ENCODE peak calls at places on chromosomes 12 and 14, in eight cellular contexts. N, A, T, Y, K, V, B and Q are unnamed samples.

GRCh38 chr12:3975652-3976051 is 102.5 kb upstream of the PARP11 start:
- DNase-seq in Y (no peak), T (no peak), V (no peak), N (no peak), K (no peak), B (no peak), A (no peak), Q (no peak)

GRCh38 chr12:91846466-91847055 is 299.1 kb downstream of the BTG1 start:
- DNase-seq in N (no peak), T (no peak), Y (no peak), K (no peak), B (no peak), V (no peak), A (no peak), Q (no peak)

GRCh38 chr14:95523818-95524448 is 7.5 kb upstream of the SYNE3 start:
- DNase-seq in T (no peak), V (peak), N (no peak), A (peak), B (no peak), Y (no peak), K (peak), Q (peak)

GRCh38 chr12:86521870-86522269 is 265.7 kb upstream of the MGAT4C start:
- DNase-seq in Y (no peak), T (no peak), A (no peak), K (no peak), V (no peak), B (no peak), N (no peak), Q (no peak)

GRCh38 chr12:33605776-33606175 is 166.2 kb upstream of the SYT10 start:
- DNase-seq in A (no peak), T (no peak), B (no peak), K (no peak), V (peak), N (no peak), Y (no peak), Q (no peak)

GRCh38 chr12:59929091-59929490 is 333.3 kb downstream of the SLC16A7 start:
- DNase-seq in K (peak), N (no peak), Y (no peak), V (no peak), A (peak), B (no peak), T (no peak), Q (no peak)

GRCh38 chr14:35390577-35391387 is 13.8 kb downstream of the NFKBIA start:
- DNase-seq in T (no peak), N (no peak), Y (no peak), B (no peak), V (no peak), A (no peak), K (peak), Q (no peak)

GRCh38 chr12:115337693-115338543 is 653.9 kb upstream of the TBX3 start:
- DNase-seq in B (peak), K (peak), A (peak), Y (peak), V (peak), N (no peak), T (no peak), Q (peak)

GRCh38 chr12:132438139-132438700 is 51.7 kb upstream of the FBRSL1 start:
- DNase-seq in Y (no peak), V (no peak), N (no peak), K (no peak), A (no peak), T (no peak), B (no peak), Q (no peak)

GRCh38 chr12:132289356-132290202 is 39.8 kb downstream of the GALNT9 start:
- DNase-seq in A (no peak), B (no peak), N (no peak), V (no peak), K (no peak), Y (no peak), T (no peak), Q (no peak)

GRCh38 chr12:92551853-92552397 is 150.9 kb upstream of the PLEKHG7 start:
- DNase-seq in B (no peak), T (no peak), K (peak), N (peak), V (no peak), A (no peak), Y (no peak), Q (no peak)

GRCh38 chr12:64780531-64781373 is 21.5 kb upstream of the GNS start:
- DNase-seq in A (no peak), T (peak), B (no peak), V (no peak), N (peak), Y (no peak), K (no peak), Q (no peak)

GRCh38 chr14:93025055-93025454 is 90.7 kb downstream of the ITPK1 start:
- DNase-seq in V (no peak), B (no peak), K (no peak), A (no peak), T (no peak), Y (no peak), N (no peak), Q (no peak)

GRCh38 chr12:65537978-65538377 is 259.5 kb downstream of the MSRB3 start:
- DNase-seq in A (no peak), T (no peak), V (no peak), Y (no peak), N (no peak), K (no peak), B (no peak), Q (no peak)

GRCh38 chr12:109947511-109947910 is 47.4 kb downstream of the TCHP start:
- DNase-seq in Y (no peak), A (peak), N (no peak), V (no peak), B (no peak), T (no peak), K (peak), Q (no peak)

GRCh38 chr12:47302111-47302597 is 222.4 kb upstream of the AMIGO2 start:
- DNase-seq in T (no peak), K (no peak), B (no peak), V (no peak), N (peak), Y (no peak), A (no peak), Q (no peak)

GRCh38 chr14:106141242-106142220 is 615.1 kb downstream of the TMEM121 start:
- DNase-seq in Y (no peak), B (no peak), T (no peak), K (no peak), A (no peak), N (peak), V (no peak), Q (no peak)
- TF ChIP-seq CTCF in Y (peak), B (no peak), T (no peak), K (no peak), A (no peak), N (peak), V (peak), Q (no peak)

GRCh38 chr12:113048716-113049127 is 7.8 kb upstream of the DTX1 start:
- DNase-seq in N (peak), Y (peak), T (no peak), V (peak), B (peak), K (peak), A (peak), Q (no peak)
- TF ChIP-seq CTCF in N (peak), Y (peak), T (peak), V (peak), B (peak), K (peak), A (peak), Q (peak)

DNA sequence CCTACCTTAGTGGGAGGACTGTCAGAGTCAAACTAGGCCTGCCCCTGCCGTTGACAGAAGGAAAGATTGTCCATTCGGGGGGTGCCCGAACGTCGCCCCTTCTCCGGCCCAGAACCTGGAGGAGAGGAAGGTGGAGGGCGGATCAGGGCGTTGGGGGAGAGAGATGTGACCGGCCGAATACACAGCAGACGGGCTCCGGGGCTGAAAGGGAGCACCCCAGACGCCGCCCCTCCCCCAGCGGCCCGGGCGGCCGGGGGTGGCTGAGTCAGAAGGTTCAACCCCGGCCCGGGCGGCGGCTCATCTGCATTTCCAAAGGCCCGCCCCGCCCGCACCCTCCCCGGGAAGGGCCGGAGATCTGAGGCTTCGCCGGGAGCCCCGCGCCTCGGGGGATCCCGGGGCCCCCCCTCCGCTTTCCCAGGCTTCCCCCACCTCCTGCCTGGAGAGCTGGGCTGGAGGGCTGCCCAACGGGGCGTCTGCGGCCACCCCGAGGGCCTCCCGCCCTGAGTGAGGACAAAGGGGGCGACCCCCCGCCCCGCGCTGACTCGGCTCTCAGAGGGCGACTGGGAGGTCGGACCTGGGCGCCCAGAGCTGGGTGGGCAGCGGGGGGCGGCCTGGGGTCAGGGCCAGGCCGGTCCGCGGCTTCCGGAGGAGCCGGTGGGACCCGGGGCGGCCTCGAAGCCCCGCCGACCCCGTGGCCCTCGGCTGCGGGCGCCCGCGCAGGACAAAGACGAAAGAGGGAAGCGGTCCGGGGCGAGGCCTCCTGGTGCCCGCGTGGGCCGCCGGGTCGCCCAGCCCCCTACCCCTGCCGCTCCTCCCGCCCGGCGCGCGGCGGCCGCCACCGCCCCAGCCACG is 3.7 kb upstream of the SETD1B start:
- DNase-seq in A (peak), B (peak), T (peak), K (peak), Y (no peak), V (peak), N (peak), Q (peak)
- TF ChIP-seq CTCF in A (no peak), B (no peak), T (no peak), K (no peak), Y (no peak), V (no peak), N (no peak), Q (no peak)

GRCh38 chr12:93957870-93958269 is 190.5 kb upstream of the PLXNC1 start:
- DNase-seq in V (no peak), N (no peak), B (no peak), Y (peak), K (peak), T (no peak), A (no peak), Q (no peak)
- TF ChIP-seq CTCF in V (no peak), N (no peak), B (no peak), Y (no peak), K (peak), T (no peak), A (no peak), Q (no peak)

GRCh38 chr14:21133896-21134295 is 22.0 kb downstream of the OR5AU1 start:
- DNase-seq in N (no peak), K (no peak), T (no peak), V (no peak), Y (no peak), A (no peak), B (no peak), Q (no peak)

GRCh38 chr14:21136024-21136423 is 19.8 kb downstream of the OR5AU1 start:
- DNase-seq in N (peak), A (peak), B (no peak), Y (no peak), T (no peak), V (peak), K (no peak), Q (no peak)
- TF ChIP-seq CTCF in N (peak), A (peak), B (peak), Y (peak), T (peak), V (peak), K (peak), Q (peak)

GRCh38 chr14:87866116-87866515 is 126.9 kb downstream of the GALC start:
- DNase-seq in B (no peak), Y (no peak), N (no peak), A (no peak), V (no peak), T (no peak), K (no peak), Q (no peak)
- TF ChIP-seq CTCF in B (no peak), Y (no peak), N (no peak), A (no peak), V (no peak), T (no peak), K (no peak), Q (no peak)

DNA sequence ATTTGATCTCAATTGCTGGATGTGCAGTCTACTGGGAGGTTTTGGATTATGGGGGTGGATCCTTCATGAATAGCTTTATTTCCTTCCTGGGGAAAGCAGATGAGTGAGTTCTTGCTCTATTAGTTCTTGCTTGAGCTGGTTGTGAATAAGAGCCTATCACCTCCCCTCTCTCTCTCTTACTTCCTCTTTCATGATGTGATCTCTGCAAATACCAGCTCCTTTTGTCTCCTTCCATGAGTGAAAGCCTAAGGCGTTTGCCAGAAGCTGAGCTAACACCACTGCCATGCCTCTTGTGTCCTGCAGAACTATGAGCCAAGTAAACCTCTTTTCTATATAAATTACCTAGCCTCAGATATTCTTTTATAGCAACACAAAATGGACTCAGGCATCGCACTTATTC is 302.7 kb downstream of the CCER1 start:
- DNase-seq in V (no peak), K (no peak), Y (no peak), N (no peak), T (no peak), A (no peak), B (no peak), Q (no peak)
- TF ChIP-seq CTCF in V (no peak), K (no peak), Y (no peak), N (no peak), T (no peak), A (no peak), B (no peak), Q (no peak)

GRCh38 chr14:101666264-101666663 is 95.2 kb upstream of the PPP2R5C start:
- DNase-seq in V (no peak), Y (no peak), B (no peak), T (no peak), A (no peak), K (no peak), N (no peak), Q (no peak)

GRCh38 chr14:101669629-101670028 is 91.9 kb upstream of the PPP2R5C start:
- DNase-seq in K (no peak), T (no peak), V (no peak), B (no peak), Y (no peak), N (no peak), A (no peak), Q (no peak)

DNA sequence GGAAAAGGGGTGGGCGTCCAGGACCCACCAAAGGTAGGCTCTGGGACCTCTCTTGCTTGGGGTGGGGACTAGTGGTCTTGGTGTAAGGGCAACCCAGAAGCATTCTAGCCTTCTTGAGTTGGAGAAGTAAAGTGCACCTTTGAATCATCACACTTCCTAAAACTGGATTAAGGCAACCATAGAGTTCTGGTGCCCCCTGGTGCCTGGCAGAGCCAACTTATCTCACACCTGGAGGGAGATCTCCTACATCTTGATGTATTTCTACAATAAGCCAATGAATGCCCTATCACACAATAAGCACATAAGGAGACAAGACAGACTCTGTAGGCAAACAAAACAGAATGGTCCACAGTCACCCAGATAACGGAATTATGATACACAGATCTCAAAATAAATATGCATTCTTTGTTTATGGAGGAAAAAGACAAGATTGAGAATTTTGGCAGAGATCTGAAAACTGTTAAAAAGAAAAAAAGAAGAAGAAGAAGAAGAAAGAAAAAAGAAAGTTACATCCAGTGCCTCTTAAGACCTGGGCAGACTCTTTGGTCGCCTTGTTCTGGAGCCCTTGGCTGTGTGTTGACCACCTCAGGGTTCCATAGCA is 95.9 kb upstream of the PPP2R5C start:
- DNase-seq in Y (peak), T (no peak), A (peak), K (peak), B (no peak), V (peak), N (peak), Q (no peak)
- TF ChIP-seq CTCF in Y (peak), T (peak), A (peak), K (peak), B (no peak), V (peak), N (peak), Q (peak)